ENCODE peak calls at places on chromosomes 7 and 10, in five cellular contexts. K is HFF-Myc, R is small intestine, D is brain microvascular endothelial cell, N is aorta. E is an unnamed sample.

GRCh38 chr10:48215148-48215982 is 59.1 kb downstream of the FRMPD2 start:
- DNase-seq in K (peak; percentile 22), R (peak; percentile 58), D (peak; percentile 37), N (no peak), E (no peak)

GRCh38 chr7:77313876-77314480 is 102.2 kb downstream of the GSAP start:
- DNase-seq in K (no peak), R (no peak), D (no peak), N (no peak), E (no peak)

GRCh38 chr7:28358423-28358868 is 53.9 kb upstream of the CREB5 start:
- DNase-seq in K (peak; percentile 99), R (no peak), D (peak; percentile 91), N (no peak), E (no peak)

GRCh38 chr7:70071786-70072185 is 473.5 kb downstream of the AUTS2 start:
- DNase-seq in K (no peak), R (no peak), D (no peak), N (no peak), E (no peak)

GRCh38 chr7:92768501-92769360 is 67.6 kb downstream of the CDK6 start:
- DNase-seq in K (no peak), R (no peak), D (peak; percentile 56), N (no peak), E (no peak)

GRCh38 chr7:157009778-157010587 is 480 bp downstream of the MNX1 start:
- DNase-seq in K (no peak), R (no peak), D (no peak), N (no peak), E (no peak)

GRCh38 chr7:157471259-157472125 is 134.7 kb downstream of the DNAJB6 start:
- DNase-seq in K (no peak), R (no peak), D (no peak), N (peak; percentile 36), E (no peak)

GRCh38 chr7:135270577-135271254 is 37.1 kb downstream of the STRA8 start:
- DNase-seq in K (no peak), R (no peak), D (no peak), N (no peak), E (no peak)

GRCh38 chr10:101683226-101683625 is 11.7 kb downstream of the FBXW4 start:
- DNase-seq in K (no peak), R (no peak), D (no peak), N (no peak), E (no peak)

GRCh38 chr10:93745411-93746065 is 12.2 kb upstream of the LGI1 start:
- DNase-seq in K (no peak), R (peak; percentile 3), D (no peak), N (no peak), E (no peak)

GRCh38 chr10:26432938-26433337 is 5.2 kb upstream of the APBB1IP start:
- DNase-seq in K (no peak), R (no peak), D (no peak), N (no peak), E (no peak)

GRCh38 chr7:36288501-36288900 is 101.2 kb upstream of the ANLN start:
- DNase-seq in K (no peak), R (no peak), D (no peak), N (no peak), E (no peak)

GRCh38 chr7:98085674-98086073 is 21.0 kb upstream of the LMTK2 start:
- DNase-seq in K (no peak), R (peak; percentile 80), D (no peak), N (no peak), E (no peak)
- H3K4me3 ChIP-seq in K (no peak overlapping the region), R (no peak overlapping the region), D (no peak overlapping the region), N (no peak overlapping the region), E (no peak overlapping the region)

GRCh38 chr10:91910467-91910866 is 1.2 kb upstream of the FGFBP3 start:
- DNase-seq in K (no peak), R (no peak), D (no peak), N (no peak), E (no peak)

GRCh38 chr10:91909178-91909677 is at the start of gene FGFBP3:
- DNase-seq in K (no peak), R (peak; percentile 37), D (peak; percentile 28), N (no peak), E (peak; percentile 50)

GRCh38 chr10:91908358-91909177 is 718 bp downstream of the FGFBP3 start:
- DNase-seq in K (peak; percentile 61), R (peak; percentile 80), D (peak; percentile 48), N (peak; percentile 93), E (peak; percentile 90)

GRCh38 chr10:91907914-91908357 is 1.4 kb downstream of the FGFBP3 start:
- DNase-seq in K (no peak), R (peak; percentile 8), D (no peak), N (no peak), E (no peak)

DNA sequence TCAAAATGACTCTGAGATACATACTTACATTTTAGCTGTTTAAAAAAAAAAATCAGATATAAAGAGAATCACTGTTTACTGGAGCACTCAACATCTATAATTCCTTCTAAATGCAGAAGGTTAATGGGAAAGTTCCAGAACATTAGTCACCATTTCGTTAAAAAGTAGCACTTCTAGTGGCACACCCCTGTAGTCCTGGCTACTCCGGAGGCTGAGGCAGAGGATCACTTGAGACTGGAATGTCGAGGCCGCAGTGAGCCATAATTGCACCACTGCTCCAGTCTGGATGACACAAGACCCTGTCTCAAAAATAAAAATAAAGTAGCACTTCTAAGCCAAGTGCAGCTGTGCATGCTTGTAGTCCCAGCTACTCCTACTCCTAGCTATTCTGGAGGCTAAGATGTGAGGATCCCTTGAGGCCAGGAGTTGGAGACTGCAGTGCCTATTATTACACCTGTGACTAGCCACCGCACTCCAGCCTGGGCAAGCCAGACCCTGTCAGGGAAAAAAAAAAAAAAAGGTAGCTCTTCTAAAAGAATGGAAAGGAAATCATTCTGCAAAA is 2.2 kb downstream of the FGFBP3 start:
- DNase-seq in K (no peak), R (no peak), D (no peak), N (no peak), E (no peak)
- H3K4me3 ChIP-seq in K (peak overlapping the region; percentile 64), R (no peak overlapping the region), D (peak overlapping the region; percentile 71), N (no peak overlapping the region), E (no peak overlapping the region)

GRCh38 chr10:97771055-97771811 is 566 bp downstream of the SFRP5 start:
- DNase-seq in K (no peak), R (peak; percentile 28), D (peak; percentile 11), N (no peak), E (no peak)

GRCh38 chr10:97770265-97770664 is 1.5 kb downstream of the SFRP5 start:
- DNase-seq in K (no peak), R (no peak), D (no peak), N (no peak), E (no peak)

GRCh38 chr10:97773096-97773495 is 1.3 kb upstream of the SFRP5 start:
- DNase-seq in K (no peak), R (peak; percentile 77), D (no peak), N (no peak), E (peak; percentile 16)

GRCh38 chr10:97774811-97775294 is 3.1 kb upstream of the SFRP5 start:
- DNase-seq in K (no peak), R (peak; percentile 69), D (no peak), N (no peak), E (no peak)

DNA sequence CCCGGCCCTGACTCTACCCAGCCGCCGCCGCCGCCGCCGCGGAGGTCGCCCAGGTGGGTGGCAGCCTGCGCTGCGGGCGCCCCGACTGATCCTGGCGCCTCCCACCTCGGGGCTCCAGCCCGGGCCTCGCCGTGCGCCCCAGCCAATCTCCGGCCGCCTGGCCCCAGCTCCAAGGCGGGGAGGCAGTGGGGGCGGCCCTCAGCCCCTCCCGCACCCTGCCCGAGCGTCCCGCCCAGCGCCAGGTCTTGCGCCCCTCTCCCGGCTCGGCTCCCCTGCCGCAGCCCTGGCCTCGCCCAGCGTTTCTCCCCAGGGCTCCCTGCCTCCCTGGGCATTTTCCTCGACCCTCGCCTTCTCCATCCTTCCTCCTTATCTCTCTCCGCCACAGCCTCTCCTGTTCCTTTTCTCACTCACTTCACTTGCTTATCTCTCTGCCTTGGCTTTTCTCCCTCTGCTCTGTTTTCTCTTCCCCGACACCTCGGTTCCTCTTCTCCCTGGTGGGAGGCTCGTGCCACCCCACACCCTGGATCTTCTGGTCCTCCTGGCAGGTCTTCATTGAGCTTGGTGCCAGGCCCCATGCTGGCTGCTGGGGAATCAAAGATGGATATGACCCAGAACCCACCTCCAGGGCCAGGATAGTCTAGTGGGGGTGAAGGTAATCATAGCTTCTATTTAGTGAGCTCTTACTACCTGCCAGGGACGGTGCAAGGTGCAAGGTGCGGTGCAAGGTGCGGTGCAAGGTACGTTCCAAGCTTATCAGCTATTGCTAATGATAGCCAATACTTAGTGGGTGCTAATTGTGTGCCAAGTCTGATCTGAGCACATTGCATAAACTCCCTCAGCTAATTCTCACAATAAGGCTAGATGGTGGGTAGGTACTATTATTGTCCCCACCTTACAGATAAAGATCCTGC is at the start of gene SFRP5:
- DNase-seq in K (no peak), R (peak; percentile 94), D (no peak), N (no peak), E (no peak)
- H3K4me3 ChIP-seq in K (no peak within 1 kb of the TSS), R (peak within 1 kb of the TSS; percentile 86), D (peak within 1 kb of the TSS; percentile 30), N (no peak within 1 kb of the TSS), E (peak within 1 kb of the TSS; percentile 13)

GRCh38 chr10:69125554-69125953 is 1.6 kb downstream of the VPS26A start:
- DNase-seq in K (no peak), R (no peak), D (no peak), N (no peak), E (no peak)
- H3K4me3 ChIP-seq in K (peak overlapping the region; percentile 81), R (no peak overlapping the region), D (peak overlapping the region; percentile 87), N (no peak overlapping the region), E (peak overlapping the region; percentile 92)

GRCh38 chr7:155787171-155787851 is 25.0 kb downstream of the SHH start:
- DNase-seq in K (no peak), R (no peak), D (no peak), N (peak; percentile 62), E (no peak)
- H3K4me3 ChIP-seq in K (peak overlapping the region; percentile 33), R (peak overlapping the region; percentile 13), D (peak overlapping the region; percentile 53), N (no peak overlapping the region), E (peak overlapping the region; percentile 34)